ENCODE peak calls at places on chromosomes 11 and 22, in six cellular contexts. One of them, this sample, is unnamed.
A peak's percentile ranks its signal among the peaks of the same experiment; 100 is the strongest.

GRCh38 chr22:33781396-33781795 is 138.9 kb downstream of the LARGE1 start:
- DNase-seq in brain microvascular endothelial cell: peak; percentile 9
- DNase-seq in fibroblast of mammary gland: peak; percentile 32
- DNase-seq in adrenal gland: no peak
- DNase-seq in prostate gland: no peak
- DNase-seq in SJSA1: no peak
- DNase-seq in this sample: no peak

GRCh38 chr22:45533731-45534130 is 31.0 kb downstream of the FBLN1 start:
- DNase-seq in adrenal gland: no peak
- DNase-seq in prostate gland: no peak
- DNase-seq in fibroblast of mammary gland: no peak
- DNase-seq in brain microvascular endothelial cell: no peak
- DNase-seq in SJSA1: no peak
- DNase-seq in this sample: no peak

GRCh38 chr11:289145-289705 is 299 bp downstream of the PGGHG start:
- DNase-seq in adrenal gland: peak; percentile 9
- DNase-seq in fibroblast of mammary gland: no peak
- DNase-seq in SJSA1: no peak
- DNase-seq in brain microvascular endothelial cell: no peak
- DNase-seq in prostate gland: peak; percentile 55
- DNase-seq in this sample: no peak

GRCh38 chr11:113817162-113817561 is 37.6 kb downstream of the CLDN25 start:
- DNase-seq in SJSA1: no peak
- DNase-seq in fibroblast of mammary gland: no peak
- DNase-seq in brain microvascular endothelial cell: no peak
- DNase-seq in adrenal gland: no peak
- DNase-seq in prostate gland: no peak
- DNase-seq in this sample: no peak

GRCh38 chr11:35357893-35358292 is 61.5 kb downstream of the SLC1A2 start:
- DNase-seq in brain microvascular endothelial cell: no peak
- DNase-seq in fibroblast of mammary gland: peak; percentile 66
- DNase-seq in prostate gland: no peak
- DNase-seq in SJSA1: no peak
- DNase-seq in adrenal gland: no peak
- DNase-seq in this sample: no peak

GRCh38 chr11:17347676-17348075 is 3.9 kb upstream of the NCR3LG1 start:
- DNase-seq in prostate gland: no peak
- DNase-seq in adrenal gland: no peak
- DNase-seq in fibroblast of mammary gland: no peak
- DNase-seq in SJSA1: no peak
- DNase-seq in brain microvascular endothelial cell: no peak
- DNase-seq in this sample: no peak

GRCh38 chr22:45915841-45916240 is 61.1 kb downstream of the WNT7B start:
- DNase-seq in fibroblast of mammary gland: no peak
- DNase-seq in adrenal gland: no peak
- DNase-seq in prostate gland: no peak
- DNase-seq in SJSA1: no peak
- DNase-seq in brain microvascular endothelial cell: no peak
- DNase-seq in this sample: no peak

GRCh38 chr11:58642120-58642625 is 19.7 kb downstream of the CNTF start:
- DNase-seq in prostate gland: no peak
- DNase-seq in brain microvascular endothelial cell: no peak
- DNase-seq in SJSA1: no peak
- DNase-seq in fibroblast of mammary gland: no peak
- DNase-seq in adrenal gland: no peak
- DNase-seq in this sample: no peak

GRCh38 chr11:46279393-46280099 is 2.1 kb downstream of the CREB3L1 start:
- DNase-seq in brain microvascular endothelial cell: peak; percentile 55
- DNase-seq in adrenal gland: peak; percentile 74
- DNase-seq in prostate gland: peak; percentile 45
- DNase-seq in fibroblast of mammary gland: peak; percentile 79
- DNase-seq in SJSA1: peak; percentile 51
- DNase-seq in this sample: no peak

GRCh38 chr11:46285173-46285572 is 7.7 kb downstream of the CREB3L1 start:
- DNase-seq in fibroblast of mammary gland: peak; percentile 65
- DNase-seq in brain microvascular endothelial cell: no peak
- DNase-seq in adrenal gland: no peak
- DNase-seq in SJSA1: no peak
- DNase-seq in prostate gland: no peak
- DNase-seq in this sample: no peak

GRCh38 chr11:46277623-46278386 is at the start of gene CREB3L1:
- DNase-seq in SJSA1: no peak
- DNase-seq in brain microvascular endothelial cell: no peak
- DNase-seq in fibroblast of mammary gland: peak; percentile 24
- DNase-seq in adrenal gland: peak; percentile 87
- DNase-seq in prostate gland: peak; percentile 23
- DNase-seq in this sample: no peak

GRCh38 chr11:46278387-46279173 is 1.1 kb downstream of the CREB3L1 start:
- DNase-seq in SJSA1: peak; percentile 81
- DNase-seq in brain microvascular endothelial cell: peak; percentile 55
- DNase-seq in fibroblast of mammary gland: peak; percentile 57
- DNase-seq in adrenal gland: peak; percentile 67
- DNase-seq in prostate gland: peak; percentile 71
- DNase-seq in this sample: no peak

GRCh38 chr11:46281374-46281831 is 3.9 kb downstream of the CREB3L1 start:
- DNase-seq in adrenal gland: no peak
- DNase-seq in prostate gland: peak; percentile 23
- DNase-seq in brain microvascular endothelial cell: no peak
- DNase-seq in fibroblast of mammary gland: no peak
- DNase-seq in SJSA1: peak; percentile 93
- DNase-seq in this sample: no peak
- H3K4me3 ChIP-seq in adrenal gland: no peak overlapping the region
- H3K4me3 ChIP-seq in prostate gland: peak overlapping the region; percentile 24
- H3K4me3 ChIP-seq in brain microvascular endothelial cell: peak overlapping the region; percentile 37
- H3K4me3 ChIP-seq in fibroblast of mammary gland: peak overlapping the region; percentile 21
- H3K4me3 ChIP-seq in SJSA1: peak overlapping the region; percentile 12
- H3K4me3 ChIP-seq in this sample: no peak overlapping the region

DNA sequence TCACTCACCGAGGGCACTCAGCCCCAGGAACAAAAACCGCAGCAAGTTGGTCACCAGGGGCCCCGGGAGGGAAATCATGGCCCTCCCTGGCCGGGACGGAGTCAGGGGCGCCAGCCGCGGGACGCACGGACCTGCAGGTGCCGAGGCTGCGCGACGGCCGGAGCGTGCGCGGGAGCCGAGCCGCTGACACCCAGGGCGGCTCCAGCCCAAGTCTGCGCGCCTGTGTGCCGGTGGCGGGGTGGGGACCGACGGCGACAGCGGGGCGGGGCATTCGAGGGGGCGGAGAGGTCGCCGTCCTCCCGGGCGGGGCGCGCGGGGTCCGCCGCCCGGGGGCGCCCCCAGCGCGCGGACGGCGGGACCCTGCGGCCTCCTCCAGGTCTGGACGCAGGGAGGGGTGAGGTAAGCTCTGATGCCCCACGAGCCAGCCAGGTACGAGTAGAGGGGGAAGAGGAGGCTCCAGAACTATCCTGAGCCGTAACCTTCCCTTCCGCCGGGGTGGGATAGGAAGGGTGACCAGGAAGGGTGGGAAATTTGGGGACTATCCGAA is at the start of gene ESAM:
- DNase-seq in fibroblast of mammary gland: no peak
- DNase-seq in adrenal gland: no peak
- DNase-seq in SJSA1: no peak
- DNase-seq in brain microvascular endothelial cell: no peak
- DNase-seq in prostate gland: no peak
- DNase-seq in this sample: no peak
- H3K4me3 ChIP-seq in fibroblast of mammary gland: peak within 1 kb of the TSS; percentile 32
- H3K4me3 ChIP-seq in adrenal gland: no peak within 1 kb of the TSS
- H3K4me3 ChIP-seq in SJSA1: peak within 1 kb of the TSS; percentile 37
- H3K4me3 ChIP-seq in brain microvascular endothelial cell: peak within 1 kb of the TSS; percentile 54
- H3K4me3 ChIP-seq in prostate gland: peak within 1 kb of the TSS; percentile 35
- H3K4me3 ChIP-seq in this sample: peak within 1 kb of the TSS; percentile 52

DNA sequence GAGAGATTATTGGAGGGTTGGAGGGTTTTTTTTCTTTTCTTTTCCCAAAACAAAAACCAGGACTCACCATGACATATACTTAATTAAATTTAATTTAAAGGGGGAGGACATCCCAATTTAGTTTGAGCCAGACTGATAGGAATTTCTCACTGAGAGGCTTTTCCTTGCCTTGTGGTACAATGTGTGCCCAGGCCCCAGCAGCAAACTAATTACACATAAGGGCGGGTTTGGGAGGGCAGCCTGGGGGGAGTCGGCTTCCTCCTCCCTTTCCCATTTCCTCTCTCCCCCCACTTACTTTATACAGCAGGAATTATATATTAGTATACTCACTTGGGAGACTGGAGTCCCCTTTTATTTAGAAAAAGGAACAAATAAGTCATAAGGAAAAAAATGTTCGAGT is 2.9 kb downstream of the TEAD1 start:
- DNase-seq in fibroblast of mammary gland: peak; percentile 61
- DNase-seq in adrenal gland: no peak
- DNase-seq in brain microvascular endothelial cell: no peak
- DNase-seq in SJSA1: peak; percentile 58
- DNase-seq in prostate gland: no peak
- DNase-seq in this sample: peak; percentile 45
- H3K4me3 ChIP-seq in fibroblast of mammary gland: peak overlapping the region; percentile 87
- H3K4me3 ChIP-seq in adrenal gland: no peak overlapping the region
- H3K4me3 ChIP-seq in brain microvascular endothelial cell: peak overlapping the region; percentile 57
- H3K4me3 ChIP-seq in SJSA1: peak overlapping the region; percentile 96
- H3K4me3 ChIP-seq in prostate gland: peak overlapping the region; percentile 90
- H3K4me3 ChIP-seq in this sample: peak overlapping the region; percentile 83

GRCh38 chr11:66844496-66845142 is 1.4 kb downstream of the RCE1 start:
- DNase-seq in adrenal gland: peak; percentile 29
- DNase-seq in fibroblast of mammary gland: no peak
- DNase-seq in brain microvascular endothelial cell: no peak
- DNase-seq in SJSA1: no peak
- DNase-seq in prostate gland: no peak
- DNase-seq in this sample: no peak
- H3K4me3 ChIP-seq in adrenal gland: no peak overlapping the region
- H3K4me3 ChIP-seq in fibroblast of mammary gland: peak overlapping the region; percentile 93
- H3K4me3 ChIP-seq in brain microvascular endothelial cell: peak overlapping the region; percentile 99
- H3K4me3 ChIP-seq in SJSA1: peak overlapping the region; percentile 92
- H3K4me3 ChIP-seq in prostate gland: no peak overlapping the region
- H3K4me3 ChIP-seq in this sample: peak overlapping the region; percentile 95

GRCh38 chr11:95231881-95232605 is 1.0 kb upstream of the SESN3 start:
- DNase-seq in prostate gland: peak; percentile 46
- DNase-seq in brain microvascular endothelial cell: peak; percentile 41
- DNase-seq in SJSA1: peak; percentile 1
- DNase-seq in fibroblast of mammary gland: peak; percentile 49
- DNase-seq in adrenal gland: peak; percentile 91
- DNase-seq in this sample: peak; percentile 61

GRCh38 chr11:95229199-95230053 is 1.6 kb downstream of the SESN3 start:
- DNase-seq in brain microvascular endothelial cell: no peak
- DNase-seq in fibroblast of mammary gland: peak; percentile 42
- DNase-seq in SJSA1: no peak
- DNase-seq in prostate gland: no peak
- DNase-seq in adrenal gland: no peak
- DNase-seq in this sample: no peak

GRCh38 chr11:95231126-95231880 is at the start of gene SESN3:
- DNase-seq in prostate gland: peak; percentile 99
- DNase-seq in adrenal gland: peak; percentile 99
- DNase-seq in SJSA1: peak; percentile 79
- DNase-seq in brain microvascular endothelial cell: peak; percentile 99
- DNase-seq in fibroblast of mammary gland: peak; percentile 99
- DNase-seq in this sample: peak; percentile 97

GRCh38 chr11:95230054-95231034 is 658 bp downstream of the SESN3 start:
- DNase-seq in SJSA1: peak; percentile 5
- DNase-seq in brain microvascular endothelial cell: peak; percentile 7
- DNase-seq in adrenal gland: peak; percentile 35
- DNase-seq in fibroblast of mammary gland: peak; percentile 35
- DNase-seq in prostate gland: peak; percentile 14
- DNase-seq in this sample: peak; percentile 21

DNA sequence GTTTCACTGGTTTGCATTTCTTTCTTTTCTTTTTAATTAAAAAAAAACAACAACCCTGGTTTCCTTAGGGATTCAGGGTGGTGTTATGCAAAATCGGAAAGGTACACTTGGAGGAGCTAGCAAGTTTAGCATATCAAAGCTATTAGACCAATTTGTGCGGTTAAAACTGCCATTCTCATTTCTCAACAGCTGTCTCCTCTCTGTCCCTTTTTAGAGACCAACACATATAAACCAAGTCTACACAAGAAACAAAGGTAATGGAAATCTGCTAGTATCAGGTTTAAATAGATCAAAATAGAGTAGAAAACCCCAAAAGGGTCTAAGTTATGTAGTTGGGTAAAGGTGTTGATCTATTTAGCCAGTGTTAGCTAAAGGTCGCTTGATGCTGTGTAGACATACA is 1.7 kb upstream of the SESN3 start:
- DNase-seq in adrenal gland: no peak
- DNase-seq in fibroblast of mammary gland: no peak
- DNase-seq in brain microvascular endothelial cell: no peak
- DNase-seq in prostate gland: no peak
- DNase-seq in SJSA1: no peak
- DNase-seq in this sample: no peak
- H3K4me3 ChIP-seq in adrenal gland: no peak overlapping the region
- H3K4me3 ChIP-seq in fibroblast of mammary gland: peak overlapping the region; percentile 57
- H3K4me3 ChIP-seq in brain microvascular endothelial cell: peak overlapping the region; percentile 71
- H3K4me3 ChIP-seq in prostate gland: peak overlapping the region; percentile 32
- H3K4me3 ChIP-seq in SJSA1: no peak overlapping the region
- H3K4me3 ChIP-seq in this sample: peak overlapping the region; percentile 81

GRCh38 chr11:64269380-64270234 is 14.9 kb downstream of the BAD start:
- DNase-seq in adrenal gland: peak; percentile 99
- DNase-seq in brain microvascular endothelial cell: peak; percentile 99
- DNase-seq in prostate gland: peak; percentile 99
- DNase-seq in SJSA1: peak; percentile 100
- DNase-seq in fibroblast of mammary gland: peak; percentile 100
- DNase-seq in this sample: peak; percentile 95

GRCh38 chr11:64268687-64269379 is 15.6 kb downstream of the BAD start:
- DNase-seq in SJSA1: peak; percentile 73
- DNase-seq in brain microvascular endothelial cell: peak; percentile 35
- DNase-seq in fibroblast of mammary gland: peak; percentile 47
- DNase-seq in prostate gland: no peak
- DNase-seq in adrenal gland: peak; percentile 97
- DNase-seq in this sample: peak; percentile 42

GRCh38 chr11:64267207-64267945 is 16.0 kb downstream of the PLCB3 start:
- DNase-seq in adrenal gland: peak; percentile 76
- DNase-seq in SJSA1: no peak
- DNase-seq in prostate gland: no peak
- DNase-seq in fibroblast of mammary gland: peak; percentile 28
- DNase-seq in brain microvascular endothelial cell: no peak
- DNase-seq in this sample: no peak

GRCh38 chr11:64266339-64266738 is 15.0 kb downstream of the PLCB3 start:
- DNase-seq in SJSA1: no peak
- DNase-seq in fibroblast of mammary gland: peak; percentile 68
- DNase-seq in brain microvascular endothelial cell: peak; percentile 45
- DNase-seq in adrenal gland: peak; percentile 68
- DNase-seq in prostate gland: no peak
- DNase-seq in this sample: no peak

DNA sequence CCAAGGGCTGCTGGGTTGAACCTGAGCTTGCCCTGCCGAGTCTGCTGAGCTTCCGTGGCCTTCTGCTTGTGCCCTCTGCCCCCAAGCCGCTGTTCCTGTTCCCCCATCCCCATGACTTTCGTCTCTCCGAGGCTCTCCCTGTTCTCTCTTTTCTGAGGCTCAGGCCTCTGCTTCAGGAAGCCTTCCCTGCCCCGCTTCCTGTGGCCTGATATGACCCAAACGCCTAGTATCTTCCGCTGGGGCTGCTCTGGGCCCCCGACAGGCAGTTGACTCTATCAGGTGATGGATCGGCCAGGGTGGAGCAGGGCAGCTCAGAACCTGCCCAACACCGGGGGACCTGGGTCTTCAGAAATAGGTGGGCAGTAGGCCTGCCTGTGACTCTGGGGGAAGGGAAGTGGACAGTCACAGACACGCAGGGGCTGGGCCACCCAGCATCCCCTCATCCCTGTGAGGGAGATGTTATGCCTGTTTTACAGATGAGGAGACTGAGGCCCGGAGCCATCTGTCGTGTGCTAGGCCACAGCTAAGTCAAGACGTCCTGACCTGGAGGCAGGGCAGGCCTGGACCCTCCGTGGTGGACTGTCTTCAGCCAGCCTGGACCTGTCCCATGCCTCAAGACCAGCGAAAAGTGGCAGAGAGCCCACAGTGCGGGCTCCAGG is 16.3 kb downstream of the BAD start:
- DNase-seq in adrenal gland: peak; percentile 60
- DNase-seq in fibroblast of mammary gland: no peak
- DNase-seq in prostate gland: peak; percentile 31
- DNase-seq in SJSA1: no peak
- DNase-seq in brain microvascular endothelial cell: no peak
- DNase-seq in this sample: no peak
- H3K4me3 ChIP-seq in adrenal gland: no peak overlapping the region
- H3K4me3 ChIP-seq in fibroblast of mammary gland: no peak overlapping the region
- H3K4me3 ChIP-seq in prostate gland: no peak overlapping the region
- H3K4me3 ChIP-seq in SJSA1: no peak overlapping the region
- H3K4me3 ChIP-seq in brain microvascular endothelial cell: no peak overlapping the region
- H3K4me3 ChIP-seq in this sample: peak overlapping the region; percentile 97

This sample was measured in breast epithelium.